ENCODE peak calls at places on chromosomes 16 and 17, in eight cellular contexts. C, B, M, N, Y, T, J and X are unnamed samples.

GRCh38 chr16:31071861-31072260 is 2.2 kb downstream of the ZNF668 start:
- DNase-seq in Y (no peak), T (no peak), N (peak), C (no peak), M (no peak), J (no peak), B (no peak), X (no peak)

GRCh38 chr16:81451753-81452680 is 7.4 kb downstream of the CMIP start:
- DNase-seq in J (peak), N (no peak), T (no peak), Y (peak), M (no peak), C (peak), B (no peak), X (no peak)

GRCh38 chr16:85613609-85614337 is 651 bp downstream of the GSE1 start:
- DNase-seq in T (peak), C (peak), B (no peak), Y (peak), M (peak), J (peak), N (no peak), X (peak)

GRCh38 chr17:48636177-48637018 is 10.2 kb upstream of the HOXB9 start:
- DNase-seq in M (peak), Y (peak), J (peak), T (peak), B (peak), N (peak), C (peak), X (peak)

GRCh38 chr16:2385441-2385840 is 43.8 kb upstream of the CCNF start:
- DNase-seq in B (no peak), J (peak), M (no peak), Y (no peak), T (no peak), N (no peak), C (no peak), X (no peak)

GRCh38 chr16:75304521-75305363 is 53.3 kb upstream of the BCAR1 start:
- DNase-seq in T (no peak), B (peak), M (peak), N (peak), Y (peak), J (no peak), C (no peak), X (no peak)

GRCh38 chr17:50799582-50799981 is 32.3 kb upstream of the ANKRD40CL start:
- DNase-seq in T (no peak), Y (no peak), B (no peak), M (no peak), J (no peak), C (no peak), N (no peak), X (no peak)

GRCh38 chr17:33205552-33205951 is 87.5 kb downstream of the ASIC2 start:
- DNase-seq in Y (no peak), J (no peak), B (no peak), M (no peak), T (no peak), C (no peak), N (no peak), X (no peak)

GRCh38 chr17:73560661-73561060 is 83.6 kb downstream of the SDK2 start:
- DNase-seq in Y (no peak), T (no peak), B (no peak), J (peak), C (no peak), M (peak), N (no peak), X (no peak)

GRCh38 chr16:87970206-87970605 is 19.0 kb downstream of the BANP start:
- DNase-seq in M (no peak), Y (no peak), J (no peak), B (no peak), T (no peak), N (peak), C (no peak), X (no peak)

GRCh38 chr16:84374160-84374489 is 5.8 kb downstream of the ATP2C2 start:
- DNase-seq in J (no peak), C (no peak), M (no peak), N (no peak), T (no peak), Y (no peak), B (no peak), X (no peak)

GRCh38 chr17:45574376-45574775 is 83.9 kb upstream of the PLEKHM1 start:
- DNase-seq in B (no peak), T (no peak), J (no peak), C (no peak), N (peak), M (peak), Y (no peak), X (no peak)

GRCh38 chr16:87316450-87316922 is 706 bp downstream of the C16orf95 start:
- DNase-seq in B (no peak), M (no peak), Y (no peak), T (no peak), J (no peak), C (no peak), N (no peak), X (no peak)

GRCh38 chr17:67620636-67621035 is 97.1 kb upstream of the NOL11 start:
- DNase-seq in C (no peak), J (no peak), Y (no peak), M (no peak), B (no peak), T (no peak), N (no peak), X (no peak)

GRCh38 chr17:4594406-4595349 is 10.3 kb downstream of the SMTNL2 start:
- DNase-seq in N (no peak), T (no peak), C (peak), J (peak), M (no peak), B (no peak), Y (no peak), X (no peak)

GRCh38 chr16:9003763-9004162 is 40.1 kb upstream of the USP7 start:
- DNase-seq in Y (no peak), B (no peak), T (no peak), M (no peak), N (no peak), C (no peak), J (no peak), X (no peak)

GRCh38 chr17:29019475-29020181 is 13.8 kb upstream of the SEZ6 start:
- DNase-seq in T (no peak), M (no peak), B (no peak), J (peak), Y (no peak), N (no peak), C (no peak), X (no peak)

GRCh38 chr17:6457688-6458190 is 13.5 kb downstream of the PIMREG start:
- DNase-seq in T (no peak), Y (no peak), J (no peak), C (no peak), N (no peak), M (no peak), B (no peak), X (no peak)

GRCh38 chr16:69745232-69745612 is 9.5 kb downstream of the NOB1 start:
- DNase-seq in C (no peak), B (no peak), M (no peak), T (no peak), J (no peak), Y (no peak), N (no peak), X (no peak)

GRCh38 chr16:85615852-85616607 is 2.9 kb downstream of the GSE1 start:
- DNase-seq in Y (peak), T (no peak), J (peak), C (peak), N (peak), B (peak), M (peak), X (peak)

GRCh38 chr17:44768505-44769142 is 9.8 kb downstream of the ADAM11 start:
- DNase-seq in B (no peak), T (no peak), Y (no peak), J (no peak), M (no peak), C (no peak), N (no peak), X (no peak)

GRCh38 chr16:68951991-68952877 is 108.9 kb downstream of the TANGO6 start:
- DNase-seq in T (no peak), J (no peak), B (no peak), N (peak), M (no peak), Y (no peak), C (no peak), X (no peak)

GRCh38 chr17:4272213-4272975 is 8.6 kb upstream of the ANKFY1 start:
- DNase-seq in C (no peak), N (no peak), J (no peak), T (no peak), B (no peak), M (no peak), Y (peak), X (no peak)

GRCh38 chr16:4876646-4877297 is 29.5 kb downstream of the UBN1 start:
- DNase-seq in Y (no peak), B (no peak), C (no peak), T (no peak), J (no peak), N (no peak), M (no peak), X (no peak)

GRCh38 chr16:86664518-86665318 is 86.4 kb downstream of the FOXL1 start:
- DNase-seq in J (no peak), M (peak), B (no peak), C (peak), Y (no peak), N (peak), T (no peak), X (no peak)

GRCh38 chr17:51298508-51299371 is 38.4 kb downstream of the UTP18 start:
- DNase-seq in M (peak), B (peak), Y (no peak), C (no peak), J (peak), T (no peak), N (peak), X (no peak)

GRCh38 chr17:76385892-76386786 is 1.7 kb downstream of the SPHK1 start:
- DNase-seq in T (no peak), Y (peak), J (peak), M (peak), C (peak), N (peak), B (peak), X (no peak)

GRCh38 chr17:76547183-76547641 is 7.4 kb downstream of the PRCD start:
- DNase-seq in J (peak), N (peak), C (peak), B (peak), M (peak), Y (peak), T (no peak), X (peak)

GRCh38 chr17:82871056-82871775 is 31.4 kb upstream of the ZNF750 start:
- DNase-seq in B (no peak), M (no peak), T (no peak), J (peak), Y (no peak), N (no peak), C (no peak), X (no peak)

GRCh38 chr16:17773698-17774101 is 302.9 kb upstream of the XYLT1 start:
- DNase-seq in N (peak), Y (peak), B (no peak), C (no peak), M (no peak), J (no peak), T (no peak), X (no peak)

GRCh38 chr17:48048321-48049140 is at the start of gene NFE2L1:
- DNase-seq in C (peak), Y (peak), T (peak), M (peak), B (no peak), N (peak), J (peak), X (no peak)

GRCh38 chr17:80889897-80890550 is 101.6 kb upstream of the CHMP6 start:
- DNase-seq in Y (no peak), J (no peak), N (no peak), M (no peak), T (no peak), C (peak), B (no peak), X (peak)

GRCh38 chr17:81018044-81018802 is 16.7 kb upstream of the BAIAP2 start:
- DNase-seq in Y (no peak), J (no peak), C (peak), N (peak), M (no peak), T (no peak), B (no peak), X (no peak)

GRCh38 chr16:20611350-20611902 is 35.3 kb upstream of the ACSM2B start:
- DNase-seq in C (no peak), M (no peak), Y (no peak), B (no peak), T (no peak), J (no peak), N (no peak), X (no peak)

GRCh38 chr17:35977509-35977908 is 3.8 kb downstream of the CCL16 start:
- DNase-seq in C (no peak), B (no peak), M (no peak), T (no peak), Y (no peak), N (no peak), J (no peak), X (no peak)

GRCh38 chr16:12496181-12496580 is 307.5 kb downstream of the CPPED1 start:
- DNase-seq in Y (no peak), T (no peak), J (no peak), N (no peak), M (no peak), C (no peak), B (no peak), X (no peak)